ENCODE peak calls at places on chromosomes 4 and X, in eight cellular contexts. One of them, this sample, is unnamed.

GRCh38 chrX:130024127-130024526 is 41.7 kb downstream of the BCORL1 start:
- DNase-seq in lower lobe of right lung: peak
- DNase-seq in cardiac fibroblast: peak
- DNase-seq in HFF-Myc: peak
- DNase-seq in AG09309: no peak
- DNase-seq in GM12865: peak
- DNase-seq in neural crest cell: no peak
- DNase-seq in coronary artery: peak
- DNase-seq in this sample: peak

GRCh38 chrX:22603060-22603459 is 330.3 kb downstream of the CBLL2 start:
- DNase-seq in lower lobe of right lung: no peak
- DNase-seq in cardiac fibroblast: no peak
- DNase-seq in HFF-Myc: no peak
- DNase-seq in AG09309: no peak
- DNase-seq in GM12865: no peak
- DNase-seq in neural crest cell: no peak
- DNase-seq in coronary artery: no peak
- DNase-seq in this sample: no peak

GRCh38 chr4:145779319-145779801 is 99.4 kb downstream of the C4orf51 start:
- DNase-seq in lower lobe of right lung: no peak
- DNase-seq in cardiac fibroblast: no peak
- DNase-seq in HFF-Myc: no peak
- DNase-seq in AG09309: no peak
- DNase-seq in GM12865: no peak
- DNase-seq in neural crest cell: no peak
- DNase-seq in coronary artery: no peak
- DNase-seq in this sample: no peak

GRCh38 chr4:123476089-123476488 is 79.5 kb downstream of the SPRY1 start:
- DNase-seq in lower lobe of right lung: no peak
- DNase-seq in cardiac fibroblast: no peak
- DNase-seq in HFF-Myc: no peak
- DNase-seq in AG09309: no peak
- DNase-seq in GM12865: no peak
- DNase-seq in neural crest cell: no peak
- DNase-seq in coronary artery: no peak
- DNase-seq in this sample: no peak

GRCh38 chr4:27327421-27328181 is 467.0 kb downstream of the STIM2 start:
- DNase-seq in lower lobe of right lung: no peak
- DNase-seq in cardiac fibroblast: no peak
- DNase-seq in HFF-Myc: no peak
- DNase-seq in AG09309: no peak
- DNase-seq in GM12865: peak
- DNase-seq in neural crest cell: no peak
- DNase-seq in coronary artery: no peak
- DNase-seq in this sample: no peak

GRCh38 chr4:38867478-38868054 is at the start of gene FAM114A1:
- DNase-seq in lower lobe of right lung: peak
- DNase-seq in cardiac fibroblast: peak
- DNase-seq in HFF-Myc: no peak
- DNase-seq in AG09309: no peak
- DNase-seq in GM12865: peak
- DNase-seq in neural crest cell: peak
- DNase-seq in coronary artery: peak
- DNase-seq in this sample: peak

GRCh38 chr4:174554329-174554728 is 32.0 kb upstream of the HPGD start:
- DNase-seq in lower lobe of right lung: no peak
- DNase-seq in cardiac fibroblast: no peak
- DNase-seq in HFF-Myc: no peak
- DNase-seq in AG09309: no peak
- DNase-seq in GM12865: no peak
- DNase-seq in neural crest cell: no peak
- DNase-seq in coronary artery: no peak
- DNase-seq in this sample: no peak

GRCh38 chr4:30722092-30722915 is 2.1 kb downstream of the PCDH7 start:
- DNase-seq in lower lobe of right lung: no peak
- DNase-seq in cardiac fibroblast: no peak
- DNase-seq in HFF-Myc: no peak
- DNase-seq in AG09309: no peak
- DNase-seq in GM12865: no peak
- DNase-seq in neural crest cell: no peak
- DNase-seq in coronary artery: no peak
- DNase-seq in this sample: no peak

GRCh38 chr4:31518796-31519250 is 798.7 kb downstream of the PCDH7 start:
- DNase-seq in lower lobe of right lung: no peak
- DNase-seq in cardiac fibroblast: peak
- DNase-seq in HFF-Myc: no peak
- DNase-seq in AG09309: peak
- DNase-seq in GM12865: no peak
- DNase-seq in neural crest cell: no peak
- DNase-seq in coronary artery: no peak
- DNase-seq in this sample: peak

GRCh38 chrX:44344194-44344593 is 722 bp upstream of the EFHC2 start:
- DNase-seq in lower lobe of right lung: peak
- DNase-seq in cardiac fibroblast: no peak
- DNase-seq in HFF-Myc: no peak
- DNase-seq in AG09309: no peak
- DNase-seq in GM12865: peak
- DNase-seq in neural crest cell: no peak
- DNase-seq in coronary artery: no peak
- DNase-seq in this sample: no peak

GRCh38 chr4:32435320-32435719 is 1715.2 kb downstream of the PCDH7 start:
- DNase-seq in lower lobe of right lung: no peak
- DNase-seq in cardiac fibroblast: no peak
- DNase-seq in HFF-Myc: no peak
- DNase-seq in AG09309: no peak
- DNase-seq in GM12865: no peak
- DNase-seq in neural crest cell: no peak
- DNase-seq in coronary artery: no peak
- DNase-seq in this sample: no peak

GRCh38 chr4:4574792-4575191 is 32.9 kb upstream of the STX18 start:
- DNase-seq in lower lobe of right lung: peak
- DNase-seq in cardiac fibroblast: peak
- DNase-seq in HFF-Myc: peak
- DNase-seq in AG09309: peak
- DNase-seq in GM12865: peak
- DNase-seq in neural crest cell: peak
- DNase-seq in coronary artery: no peak
- DNase-seq in this sample: peak

GRCh38 chr4:138975225-138975624 is 40.4 kb upstream of the NOCT start:
- DNase-seq in lower lobe of right lung: no peak
- DNase-seq in cardiac fibroblast: no peak
- DNase-seq in HFF-Myc: no peak
- DNase-seq in AG09309: no peak
- DNase-seq in GM12865: no peak
- DNase-seq in neural crest cell: no peak
- DNase-seq in coronary artery: no peak
- DNase-seq in this sample: no peak

GRCh38 chrX:17692709-17693346 is 44.5 kb upstream of the SCML1 start:
- DNase-seq in lower lobe of right lung: no peak
- DNase-seq in cardiac fibroblast: peak
- DNase-seq in HFF-Myc: peak
- DNase-seq in AG09309: no peak
- DNase-seq in GM12865: no peak
- DNase-seq in neural crest cell: no peak
- DNase-seq in coronary artery: no peak
- DNase-seq in this sample: peak

GRCh38 chrX:118205996-118206395 is 89.4 kb upstream of the KLHL13 start:
- DNase-seq in lower lobe of right lung: no peak
- DNase-seq in cardiac fibroblast: no peak
- DNase-seq in HFF-Myc: no peak
- DNase-seq in AG09309: no peak
- DNase-seq in GM12865: no peak
- DNase-seq in neural crest cell: no peak
- DNase-seq in coronary artery: no peak
- DNase-seq in this sample: no peak

GRCh38 chr4:16001484-16001858 is 38.5 kb upstream of the FGFBP2 start:
- DNase-seq in lower lobe of right lung: peak
- DNase-seq in cardiac fibroblast: peak
- DNase-seq in HFF-Myc: peak
- DNase-seq in AG09309: peak
- DNase-seq in GM12865: peak
- DNase-seq in neural crest cell: peak
- DNase-seq in coronary artery: no peak
- DNase-seq in this sample: peak

GRCh38 chrX:133190877-133191738 is 27.0 kb downstream of the TFDP3 start:
- DNase-seq in lower lobe of right lung: no peak
- DNase-seq in cardiac fibroblast: no peak
- DNase-seq in HFF-Myc: no peak
- DNase-seq in AG09309: no peak
- DNase-seq in GM12865: no peak
- DNase-seq in neural crest cell: no peak
- DNase-seq in coronary artery: no peak
- DNase-seq in this sample: no peak

GRCh38 chr4:52241916-52242315 is 190.8 kb downstream of the SPATA18 start:
- DNase-seq in lower lobe of right lung: no peak
- DNase-seq in cardiac fibroblast: no peak
- DNase-seq in HFF-Myc: no peak
- DNase-seq in AG09309: peak
- DNase-seq in GM12865: no peak
- DNase-seq in neural crest cell: no peak
- DNase-seq in coronary artery: no peak
- DNase-seq in this sample: peak

GRCh38 chr4:52243367-52243766 is 192.3 kb downstream of the SPATA18 start:
- DNase-seq in lower lobe of right lung: no peak
- DNase-seq in cardiac fibroblast: no peak
- DNase-seq in HFF-Myc: no peak
- DNase-seq in AG09309: no peak
- DNase-seq in GM12865: no peak
- DNase-seq in neural crest cell: no peak
- DNase-seq in coronary artery: no peak
- DNase-seq in this sample: no peak

GRCh38 chr4:52244773-52245360 is 193.8 kb downstream of the SPATA18 start:
- DNase-seq in lower lobe of right lung: no peak
- DNase-seq in cardiac fibroblast: no peak
- DNase-seq in HFF-Myc: no peak
- DNase-seq in AG09309: no peak
- DNase-seq in GM12865: no peak
- DNase-seq in neural crest cell: no peak
- DNase-seq in coronary artery: no peak
- DNase-seq in this sample: no peak

GRCh38 chr4:52246834-52247233 is 195.7 kb downstream of the SPATA18 start:
- DNase-seq in lower lobe of right lung: no peak
- DNase-seq in cardiac fibroblast: no peak
- DNase-seq in HFF-Myc: no peak
- DNase-seq in AG09309: no peak
- DNase-seq in GM12865: no peak
- DNase-seq in neural crest cell: no peak
- DNase-seq in coronary artery: no peak
- DNase-seq in this sample: no peak

DNA sequence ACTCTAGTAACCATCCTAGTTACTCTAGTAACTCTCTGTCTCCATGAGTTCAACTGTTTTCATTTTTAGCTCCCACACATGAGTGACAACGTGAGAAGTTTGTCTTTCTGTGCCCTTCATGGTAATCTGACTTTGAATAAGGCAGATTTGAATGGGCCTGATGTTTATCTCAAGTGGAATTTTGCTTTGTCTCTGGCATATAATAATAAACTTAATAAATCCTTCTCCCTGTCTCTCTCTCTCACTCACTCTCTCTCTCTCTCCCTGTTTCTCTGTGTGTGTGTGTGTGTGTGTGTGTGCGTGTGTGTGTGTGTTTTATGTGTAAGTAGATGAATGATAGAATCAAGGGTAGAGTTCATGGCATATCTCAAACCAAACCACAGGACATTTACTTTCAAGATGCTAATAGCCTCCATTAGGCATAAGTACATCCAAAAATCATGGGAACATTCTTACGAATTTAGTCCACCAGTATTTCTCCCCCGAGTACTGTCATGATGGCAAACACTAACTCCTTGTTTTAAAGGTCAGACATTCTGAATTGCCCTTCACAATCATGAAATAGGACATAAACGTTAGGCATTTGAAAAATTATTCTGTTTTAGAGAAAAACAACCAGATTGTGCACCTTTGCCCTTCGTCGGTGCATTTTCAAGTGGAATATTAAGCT is 193.1 kb downstream of the SPATA18 start:
- DNase-seq in lower lobe of right lung: no peak
- DNase-seq in cardiac fibroblast: no peak
- DNase-seq in HFF-Myc: no peak
- DNase-seq in AG09309: no peak
- DNase-seq in GM12865: no peak
- DNase-seq in neural crest cell: no peak
- DNase-seq in coronary artery: no peak
- DNase-seq in this sample: no peak
- TF ChIP-seq CTCF in lower lobe of right lung: no peak
- TF ChIP-seq CTCF in cardiac fibroblast: no peak
- TF ChIP-seq CTCF in HFF-Myc: no peak
- TF ChIP-seq CTCF in AG09309: no peak
- TF ChIP-seq CTCF in GM12865: no peak
- TF ChIP-seq CTCF in neural crest cell: no peak
- TF ChIP-seq CTCF in coronary artery: no peak
- TF ChIP-seq CTCF in this sample: no peak

GRCh38 chr4:40299704-40300336 is 35.3 kb upstream of the CHRNA9 start:
- DNase-seq in lower lobe of right lung: no peak
- DNase-seq in cardiac fibroblast: no peak
- DNase-seq in HFF-Myc: no peak
- DNase-seq in AG09309: no peak
- DNase-seq in GM12865: no peak
- DNase-seq in neural crest cell: no peak
- DNase-seq in coronary artery: no peak
- DNase-seq in this sample: no peak
- TF ChIP-seq CTCF in lower lobe of right lung: no peak
- TF ChIP-seq CTCF in cardiac fibroblast: no peak
- TF ChIP-seq CTCF in HFF-Myc: no peak
- TF ChIP-seq CTCF in AG09309: peak
- TF ChIP-seq CTCF in GM12865: no peak
- TF ChIP-seq CTCF in neural crest cell: no peak
- TF ChIP-seq CTCF in coronary artery: no peak
- TF ChIP-seq CTCF in this sample: no peak

GRCh38 chr4:151408630-151409469 is at the start of gene FHIP1A:
- DNase-seq in lower lobe of right lung: peak
- DNase-seq in cardiac fibroblast: peak
- DNase-seq in HFF-Myc: peak
- DNase-seq in AG09309: no peak
- DNase-seq in GM12865: peak
- DNase-seq in neural crest cell: peak
- DNase-seq in coronary artery: peak
- DNase-seq in this sample: peak
- TF ChIP-seq CTCF in lower lobe of right lung: no peak
- TF ChIP-seq CTCF in cardiac fibroblast: peak
- TF ChIP-seq CTCF in HFF-Myc: no peak
- TF ChIP-seq CTCF in AG09309: no peak
- TF ChIP-seq CTCF in GM12865: no peak
- TF ChIP-seq CTCF in neural crest cell: peak
- TF ChIP-seq CTCF in coronary artery: no peak
- TF ChIP-seq CTCF in this sample: peak

GRCh38 chrX:39133971-39134370 is 332.7 kb downstream of the MID1IP1 start:
- DNase-seq in lower lobe of right lung: no peak
- DNase-seq in cardiac fibroblast: no peak
- DNase-seq in HFF-Myc: no peak
- DNase-seq in AG09309: no peak
- DNase-seq in GM12865: peak
- DNase-seq in neural crest cell: no peak
- DNase-seq in coronary artery: no peak
- DNase-seq in this sample: no peak
- TF ChIP-seq CTCF in lower lobe of right lung: no peak
- TF ChIP-seq CTCF in cardiac fibroblast: no peak
- TF ChIP-seq CTCF in HFF-Myc: no peak
- TF ChIP-seq CTCF in AG09309: no peak
- TF ChIP-seq CTCF in GM12865: peak
- TF ChIP-seq CTCF in neural crest cell: no peak
- TF ChIP-seq CTCF in coronary artery: no peak
- TF ChIP-seq CTCF in this sample: no peak

This sample was measured in AG09319.